ENCODE peak calls at places on chromosome 11, in eight cellular contexts. K is AG10803, L is esophagus squamous epithelium, M is NCI-H187, I is GM04503, A is glutamatergic neuron, V is iris pigment epithelial cell, S is pulmonary artery endothelial cell. Y is an unnamed sample.
A peak's percentile ranks its signal among the peaks of the same experiment; 100 is the strongest.

GRCh38 chr11:57641426-57641825 is 8.3 kb downstream of the YPEL4 start:
- DNase-seq in K (peak; percentile 73), S (no peak), I (no peak), M (no peak), V (peak; percentile 76), A (no peak), L (no peak), Y (no peak)

GRCh38 chr11:78149646-78150045 is 10.2 kb upstream of the ALG8 start:
- DNase-seq in L (no peak), A (no peak), V (peak; percentile 82), M (no peak), S (no peak), I (peak; percentile 23), K (peak; percentile 55), Y (no peak)

GRCh38 chr11:13043912-13044628 is 35.0 kb downstream of the RASSF10 start:
- DNase-seq in I (no peak), K (no peak), S (no peak), A (no peak), V (no peak), L (no peak), M (peak; percentile 60), Y (no peak)

GRCh38 chr11:105144887-105145286 is 5.3 kb upstream of the CARD18 start:
- DNase-seq in A (no peak), I (peak; percentile 21), K (peak; percentile 72), S (no peak), L (no peak), V (peak; percentile 82), M (no peak), Y (no peak)

GRCh38 chr11:28792856-28793255 is 684.7 kb downstream of the METTL15 start:
- DNase-seq in M (no peak), I (no peak), V (no peak), L (no peak), A (no peak), K (no peak), S (no peak), Y (no peak)

GRCh38 chr11:123556633-123557032 is 97.8 kb downstream of the SCN3B start:
- DNase-seq in K (no peak), M (no peak), V (no peak), A (no peak), S (no peak), I (no peak), L (no peak), Y (no peak)

GRCh38 chr11:123409456-123409801 is 20.6 kb upstream of the GRAMD1B start:
- DNase-seq in I (no peak), S (no peak), A (peak; percentile 24), V (no peak), L (no peak), K (no peak), M (no peak), Y (no peak)

GRCh38 chr11:73612601-73613137 is 14.8 kb upstream of the FAM168A start:
- DNase-seq in I (no peak), K (no peak), L (no peak), S (no peak), A (no peak), M (no peak), V (peak; percentile 5), Y (no peak)

GRCh38 chr11:58788355-58789023 is 56.0 kb downstream of the GLYATL2 start:
- DNase-seq in A (peak; percentile 24), I (no peak), K (peak; percentile 60), L (no peak), V (peak; percentile 51), S (peak; percentile 8), M (no peak), Y (no peak)

GRCh38 chr11:69105431-69106123 is 50.2 kb upstream of the SMIM38 start:
- DNase-seq in I (no peak), S (no peak), V (no peak), L (no peak), M (no peak), K (no peak), A (no peak), Y (no peak)

GRCh38 chr11:65206441-65206841 is 24.7 kb downstream of the CAPN1 start:
- DNase-seq in A (no peak), I (no peak), S (no peak), L (no peak), K (no peak), M (no peak), V (no peak), Y (no peak)

GRCh38 chr11:66971483-66971882 is 3.6 kb upstream of the C11orf86 start:
- DNase-seq in L (no peak), V (no peak), K (no peak), A (no peak), M (no peak), S (no peak), I (no peak), Y (no peak)

GRCh38 chr11:77779935-77780334 is 40.6 kb downstream of the RSF1 start:
- DNase-seq in V (peak; percentile 46), A (no peak), S (no peak), L (no peak), M (no peak), I (no peak), K (peak; percentile 34), Y (no peak)